ENCODE peak calls at places on chromosomes 16 and 17, in six cellular contexts. One of them, this sample, is unnamed.

GRCh38 chr16:69744363-69745231 is 10.1 kb downstream of the NOB1 start:
- DNase-seq in WERI-Rb-1: no peak
- DNase-seq in neural crest cell: no peak
- DNase-seq in colonic mucosa: no peak
- DNase-seq in stomach: no peak
- DNase-seq in dorsolateral prefrontal cortex: no peak
- DNase-seq in this sample: no peak

GRCh38 chr16:58678716-58679115 is 5.9 kb downstream of the SLC38A7 start:
- DNase-seq in WERI-Rb-1: no peak
- DNase-seq in neural crest cell: no peak
- DNase-seq in colonic mucosa: no peak
- DNase-seq in stomach: no peak
- DNase-seq in dorsolateral prefrontal cortex: peak
- DNase-seq in this sample: no peak

GRCh38 chr16:64654137-64654652 is 467.7 kb downstream of the CDH11 start:
- DNase-seq in WERI-Rb-1: no peak
- DNase-seq in neural crest cell: no peak
- DNase-seq in colonic mucosa: no peak
- DNase-seq in stomach: no peak
- DNase-seq in dorsolateral prefrontal cortex: no peak
- DNase-seq in this sample: no peak

GRCh38 chr17:74900208-74900607 is 6.8 kb upstream of the FADS6 start:
- DNase-seq in WERI-Rb-1: no peak
- DNase-seq in neural crest cell: no peak
- DNase-seq in colonic mucosa: no peak
- DNase-seq in stomach: no peak
- DNase-seq in dorsolateral prefrontal cortex: no peak
- DNase-seq in this sample: no peak

GRCh38 chr17:60770946-60771422 is 93.3 kb downstream of the BCAS3 start:
- DNase-seq in WERI-Rb-1: no peak
- DNase-seq in neural crest cell: no peak
- DNase-seq in colonic mucosa: no peak
- DNase-seq in stomach: no peak
- DNase-seq in dorsolateral prefrontal cortex: no peak
- DNase-seq in this sample: no peak

GRCh38 chr16:35752012-35752772 is 2292.8 kb downstream of the TP53TG3F start:
- DNase-seq in WERI-Rb-1: no peak
- DNase-seq in neural crest cell: no peak
- DNase-seq in colonic mucosa: no peak
- DNase-seq in stomach: no peak
- DNase-seq in dorsolateral prefrontal cortex: no peak
- DNase-seq in this sample: no peak

GRCh38 chr17:27609606-27610303 is 21.2 kb upstream of the LGALS9 start:
- DNase-seq in WERI-Rb-1: peak
- DNase-seq in neural crest cell: no peak
- DNase-seq in colonic mucosa: peak
- DNase-seq in stomach: peak
- DNase-seq in dorsolateral prefrontal cortex: no peak
- DNase-seq in this sample: no peak

GRCh38 chr16:66476328-66477027 is 49.4 kb downstream of the BEAN1 start:
- DNase-seq in WERI-Rb-1: peak
- DNase-seq in neural crest cell: no peak
- DNase-seq in colonic mucosa: peak
- DNase-seq in stomach: no peak
- DNase-seq in dorsolateral prefrontal cortex: no peak
- DNase-seq in this sample: no peak

GRCh38 chr16:46830417-46830901 is 521 bp downstream of the C16orf87 start:
- DNase-seq in WERI-Rb-1: no peak
- DNase-seq in neural crest cell: no peak
- DNase-seq in colonic mucosa: peak
- DNase-seq in stomach: peak
- DNase-seq in dorsolateral prefrontal cortex: no peak
- DNase-seq in this sample: peak

GRCh38 chr17:81309140-81309858 is 14.2 kb upstream of the SLC38A10 start:
- DNase-seq in WERI-Rb-1: peak
- DNase-seq in neural crest cell: peak
- DNase-seq in colonic mucosa: peak
- DNase-seq in stomach: peak
- DNase-seq in dorsolateral prefrontal cortex: peak
- DNase-seq in this sample: peak

GRCh38 chr17:72927760-72928159 is 164.7 kb downstream of the SLC39A11 start:
- DNase-seq in WERI-Rb-1: no peak
- DNase-seq in neural crest cell: no peak
- DNase-seq in colonic mucosa: no peak
- DNase-seq in stomach: no peak
- DNase-seq in dorsolateral prefrontal cortex: no peak
- DNase-seq in this sample: no peak

GRCh38 chr17:72928454-72929136 is 163.9 kb downstream of the SLC39A11 start:
- DNase-seq in WERI-Rb-1: no peak
- DNase-seq in neural crest cell: no peak
- DNase-seq in colonic mucosa: peak
- DNase-seq in stomach: no peak
- DNase-seq in dorsolateral prefrontal cortex: no peak
- DNase-seq in this sample: no peak

GRCh38 chr17:72924181-72924580 is 168.3 kb downstream of the SLC39A11 start:
- DNase-seq in WERI-Rb-1: no peak
- DNase-seq in neural crest cell: no peak
- DNase-seq in colonic mucosa: no peak
- DNase-seq in stomach: no peak
- DNase-seq in dorsolateral prefrontal cortex: no peak
- DNase-seq in this sample: no peak

GRCh38 chr17:72927146-72927545 is 165.3 kb downstream of the SLC39A11 start:
- DNase-seq in WERI-Rb-1: no peak
- DNase-seq in neural crest cell: no peak
- DNase-seq in colonic mucosa: no peak
- DNase-seq in stomach: no peak
- DNase-seq in dorsolateral prefrontal cortex: no peak
- DNase-seq in this sample: no peak

GRCh38 chr17:72926171-72926570 is 166.3 kb downstream of the SLC39A11 start:
- DNase-seq in WERI-Rb-1: no peak
- DNase-seq in neural crest cell: no peak
- DNase-seq in colonic mucosa: no peak
- DNase-seq in stomach: no peak
- DNase-seq in dorsolateral prefrontal cortex: no peak
- DNase-seq in this sample: no peak
- TF ChIP-seq CTCF in WERI-Rb-1: no peak
- TF ChIP-seq CTCF in neural crest cell: no peak
- TF ChIP-seq CTCF in colonic mucosa: no peak
- TF ChIP-seq CTCF in stomach: no peak
- TF ChIP-seq CTCF in dorsolateral prefrontal cortex: no peak
- TF ChIP-seq CTCF in this sample: no peak

GRCh38 chr17:44942456-44942855 is 5.1 kb downstream of the KIF18B start:
- DNase-seq in WERI-Rb-1: no peak
- DNase-seq in neural crest cell: no peak
- DNase-seq in colonic mucosa: no peak
- DNase-seq in stomach: no peak
- DNase-seq in dorsolateral prefrontal cortex: no peak
- DNase-seq in this sample: no peak

GRCh38 chr17:44952946-44953475 is 5.4 kb upstream of the KIF18B start:
- DNase-seq in WERI-Rb-1: peak
- DNase-seq in neural crest cell: no peak
- DNase-seq in colonic mucosa: no peak
- DNase-seq in stomach: no peak
- DNase-seq in dorsolateral prefrontal cortex: no peak
- DNase-seq in this sample: no peak

GRCh38 chr17:44941712-44942331 is 5.8 kb downstream of the KIF18B start:
- DNase-seq in WERI-Rb-1: no peak
- DNase-seq in neural crest cell: no peak
- DNase-seq in colonic mucosa: no peak
- DNase-seq in stomach: no peak
- DNase-seq in dorsolateral prefrontal cortex: no peak
- DNase-seq in this sample: no peak

GRCh38 chr17:44948315-44948795 is 782 bp upstream of the KIF18B start:
- DNase-seq in WERI-Rb-1: no peak
- DNase-seq in neural crest cell: no peak
- DNase-seq in colonic mucosa: no peak
- DNase-seq in stomach: no peak
- DNase-seq in dorsolateral prefrontal cortex: no peak
- DNase-seq in this sample: no peak

GRCh38 chr17:44947461-44948314 is at the start of gene KIF18B:
- DNase-seq in WERI-Rb-1: peak
- DNase-seq in neural crest cell: peak
- DNase-seq in colonic mucosa: peak
- DNase-seq in stomach: peak
- DNase-seq in dorsolateral prefrontal cortex: peak
- DNase-seq in this sample: peak
- TF ChIP-seq CTCF in WERI-Rb-1: peak
- TF ChIP-seq CTCF in neural crest cell: peak
- TF ChIP-seq CTCF in colonic mucosa: no peak
- TF ChIP-seq CTCF in stomach: no peak
- TF ChIP-seq CTCF in dorsolateral prefrontal cortex: no peak
- TF ChIP-seq CTCF in this sample: no peak

GRCh38 chr17:29143894-29144293 is 36.3 kb downstream of the MYO18A start:
- DNase-seq in WERI-Rb-1: peak
- DNase-seq in neural crest cell: peak
- DNase-seq in colonic mucosa: no peak
- DNase-seq in stomach: no peak
- DNase-seq in dorsolateral prefrontal cortex: no peak
- DNase-seq in this sample: no peak
- TF ChIP-seq CTCF in WERI-Rb-1: peak
- TF ChIP-seq CTCF in neural crest cell: peak
- TF ChIP-seq CTCF in colonic mucosa: no peak
- TF ChIP-seq CTCF in stomach: no peak
- TF ChIP-seq CTCF in dorsolateral prefrontal cortex: peak
- TF ChIP-seq CTCF in this sample: peak

GRCh38 chr17:65576939-65577338 is 15.5 kb upstream of the AXIN2 start:
- DNase-seq in WERI-Rb-1: no peak
- DNase-seq in neural crest cell: no peak
- DNase-seq in colonic mucosa: peak
- DNase-seq in stomach: no peak
- DNase-seq in dorsolateral prefrontal cortex: no peak
- DNase-seq in this sample: no peak
- TF ChIP-seq CTCF in WERI-Rb-1: no peak
- TF ChIP-seq CTCF in neural crest cell: no peak
- TF ChIP-seq CTCF in colonic mucosa: no peak
- TF ChIP-seq CTCF in stomach: no peak
- TF ChIP-seq CTCF in dorsolateral prefrontal cortex: no peak
- TF ChIP-seq CTCF in this sample: no peak

GRCh38 chr17:2418572-2418971 is 17.7 kb upstream of the MNT start:
- DNase-seq in WERI-Rb-1: peak
- DNase-seq in neural crest cell: no peak
- DNase-seq in colonic mucosa: no peak
- DNase-seq in stomach: no peak
- DNase-seq in dorsolateral prefrontal cortex: no peak
- DNase-seq in this sample: peak

GRCh38 chr17:2420131-2420530 is 19.3 kb upstream of the MNT start:
- DNase-seq in WERI-Rb-1: no peak
- DNase-seq in neural crest cell: no peak
- DNase-seq in colonic mucosa: no peak
- DNase-seq in stomach: no peak
- DNase-seq in dorsolateral prefrontal cortex: no peak
- DNase-seq in this sample: no peak

GRCh38 chr17:2423271-2423670 is 22.4 kb upstream of the MNT start:
- DNase-seq in WERI-Rb-1: peak
- DNase-seq in neural crest cell: no peak
- DNase-seq in colonic mucosa: no peak
- DNase-seq in stomach: no peak
- DNase-seq in dorsolateral prefrontal cortex: no peak
- DNase-seq in this sample: no peak

GRCh38 chr17:2419526-2419925 is 18.7 kb upstream of the MNT start:
- DNase-seq in WERI-Rb-1: no peak
- DNase-seq in neural crest cell: no peak
- DNase-seq in colonic mucosa: no peak
- DNase-seq in stomach: no peak
- DNase-seq in dorsolateral prefrontal cortex: no peak
- DNase-seq in this sample: no peak

GRCh38 chr17:2421315-2422147 is 20.7 kb upstream of the MNT start:
- DNase-seq in WERI-Rb-1: peak
- DNase-seq in neural crest cell: no peak
- DNase-seq in colonic mucosa: no peak
- DNase-seq in stomach: no peak
- DNase-seq in dorsolateral prefrontal cortex: no peak
- DNase-seq in this sample: no peak
- TF ChIP-seq CTCF in WERI-Rb-1: peak
- TF ChIP-seq CTCF in neural crest cell: peak
- TF ChIP-seq CTCF in colonic mucosa: no peak
- TF ChIP-seq CTCF in stomach: no peak
- TF ChIP-seq CTCF in dorsolateral prefrontal cortex: peak
- TF ChIP-seq CTCF in this sample: peak

This sample was measured in gastrocnemius medialis.